ENCODE peak calls at places on chromosomes 12 and 14, in six cellular contexts. M is head of caudate nucleus; O is globus pallidus; A is effector memory CD8-positive, alpha-beta T cell; N is AG10803; T is heart right ventricle. C is an unnamed sample.

GRCh38 chr12:108565976-108566375 is 3.6 kb downstream of the ISCU start:
- DNase-seq in M (no peak), O (no peak), A (no peak), N (peak; percentile 85), T (peak; percentile 69), C (no peak)

GRCh38 chr12:96104566-96104965 is 69.2 kb upstream of the LTA4H start:
- DNase-seq in M (no peak), O (no peak), A (no peak), N (no peak), T (no peak), C (no peak)

GRCh38 chr12:95446511-95446910 is 27.4 kb upstream of the METAP2 start:
- DNase-seq in M (no peak), O (peak; percentile 1), A (no peak), N (peak; percentile 17), T (peak; percentile 31), C (no peak)

GRCh38 chr12:51839310-51839943 is 9.1 kb downstream of the FIGNL2 start:
- DNase-seq in M (no peak), O (no peak), A (no peak), N (no peak), T (no peak), C (no peak)

GRCh38 chr12:75641031-75641780 is 129.8 kb upstream of the KRR1 start:
- DNase-seq in M (no peak), O (no peak), A (peak; percentile 9), N (peak; percentile 91), T (no peak), C (peak; percentile 42)

GRCh38 chr14:102320033-102320660 is 601 bp downstream of the ZNF839 start:
- DNase-seq in M (no peak), O (peak; percentile 48), A (peak; percentile 46), N (peak; percentile 60), T (peak; percentile 37), C (no peak)

GRCh38 chr12:51746416-51746815 is 102.1 kb downstream of the FIGNL2 start:
- DNase-seq in M (peak; percentile 27), O (no peak), A (no peak), N (no peak), T (no peak), C (no peak)

GRCh38 chr12:57735198-57735855 is 3.2 kb downstream of the AGAP2 start:
- DNase-seq in M (no peak), O (no peak), A (no peak), N (no peak), T (no peak), C (no peak)

GRCh38 chr12:99381992-99382391 is 265.6 kb upstream of the GARIN6 start:
- DNase-seq in M (no peak), O (no peak), A (no peak), N (no peak), T (no peak), C (no peak)

GRCh38 chr12:118302053-118302452 is 70.7 kb downstream of the TAOK3 start:
- DNase-seq in M (no peak), O (no peak), A (no peak), N (peak; percentile 11), T (no peak), C (no peak)

GRCh38 chr12:132188451-132189298 is 44.4 kb downstream of the NOC4L start:
- DNase-seq in M (no peak), O (no peak), A (no peak), N (no peak), T (no peak), C (no peak)

GRCh38 chr12:39037115-39037514 is 131.7 kb upstream of the CPNE8 start:
- DNase-seq in M (no peak), O (no peak), A (no peak), N (no peak), T (no peak), C (no peak)